ENCODE peak calls at places on chromosome 15, in eight cellular contexts. D is astrocyte of the spinal cord, Y is ureter, L is non-pigmented ciliary epithelial cell, H is activated gamma-delta T cell treated with Interleukin-2 at 50 U/mL for 16 hours, C is AG04450, O is HEK293T, K is BJ. X is an unnamed sample.

GRCh38 chr15:37891754-37892368 is 42.6 kb upstream of the TMCO5A start:
- DNase-seq in K (no peak), L (no peak), D (peak), Y (no peak), H (no peak), O (peak), C (peak), X (peak)

GRCh38 chr15:64979252-64979710 is 10.4 kb downstream of the SPG21 start:
- DNase-seq in H (no peak), O (no peak), K (no peak), C (no peak), D (no peak), Y (no peak), L (no peak), X (no peak)

GRCh38 chr15:89333011-89333860 is 1.4 kb downstream of the POLG start:
- DNase-seq in O (no peak), C (no peak), H (no peak), D (no peak), Y (no peak), L (no peak), K (no peak), X (no peak)

GRCh38 chr15:38652183-38652794 is 87.7 kb upstream of the RASGRP1 start:
- DNase-seq in D (no peak), C (no peak), H (no peak), K (no peak), L (no peak), O (no peak), Y (no peak), X (no peak)

GRCh38 chr15:55741592-55742497 is 1.1 kb downstream of the PRTG start:
- DNase-seq in C (no peak), K (no peak), O (peak), Y (no peak), L (no peak), D (peak), H (no peak), X (peak)

GRCh38 chr15:32866486-32867312 is 148.9 kb downstream of the GREM1 start:
- DNase-seq in C (no peak), D (no peak), K (no peak), Y (no peak), O (no peak), L (no peak), H (no peak), X (no peak)

GRCh38 chr15:74449643-74450205 is 11.2 kb downstream of the UBL7 start:
- DNase-seq in D (no peak), K (no peak), O (no peak), L (no peak), H (no peak), Y (no peak), C (no peak), X (no peak)

GRCh38 chr15:64775551-64776401 is at the start of gene RBPMS2:
- DNase-seq in Y (no peak), H (no peak), C (no peak), L (no peak), O (peak), D (no peak), K (no peak), X (peak)

GRCh38 chr15:44593042-44593736 is 56.2 kb downstream of the EIF3J start:
- DNase-seq in D (peak), C (no peak), O (no peak), H (no peak), Y (no peak), K (no peak), L (no peak), X (peak)

X was measured in astrocyte of the hippocampus.